ENCODE peak calls at places on chromosomes 7 and 10, in five cellular contexts. J is T-helper 9 cell, I is T-cell, Z is GM04504, L is tibial nerve. F is an unnamed sample.

GRCh38 chr7:151671514-151671913 is 151.8 kb upstream of the RHEB start:
- DNase-seq in J (no peak), I (no peak), Z (no peak), L (no peak), F (no peak)

GRCh38 chr7:37376386-37376785 is 72.3 kb downstream of the ELMO1 start:
- DNase-seq in J (no peak), I (no peak), Z (no peak), L (no peak), F (no peak)

GRCh38 chr7:1611708-1612241 is 41.9 kb upstream of the PSMG3 start:
- DNase-seq in J (no peak), I (no peak), Z (peak; percentile 90), L (no peak), F (no peak)

GRCh38 chr7:137878333-137878961 is 31.7 kb upstream of the DGKI start:
- DNase-seq in J (no peak), I (no peak), Z (no peak), L (peak; percentile 37), F (no peak)

GRCh38 chr10:64733980-64734379 is 1212.8 kb downstream of the REEP3 start:
- DNase-seq in J (no peak), I (no peak), Z (no peak), L (no peak), F (no peak)

GRCh38 chr10:17051851-17052250 is 77.8 kb downstream of the CUBN start:
- DNase-seq in J (no peak), I (no peak), Z (no peak), L (no peak), F (no peak)

GRCh38 chr7:70165477-70166170 is 567.3 kb downstream of the AUTS2 start:
- DNase-seq in J (no peak), I (no peak), Z (no peak), L (no peak), F (no peak)

GRCh38 chr10:117216611-117217195 is 19.4 kb downstream of the KCNK18 start:
- DNase-seq in J (peak; percentile 62), I (peak; percentile 65), Z (peak; percentile 24), L (peak; percentile 45), F (peak; percentile 28)

GRCh38 chr10:50501899-50502556 is 121.7 kb downstream of the SGMS1 start:
- DNase-seq in J (no peak), I (no peak), Z (no peak), L (no peak), F (no peak)

GRCh38 chr10:100370561-100370975 is 23.5 kb downstream of the SCD start:
- DNase-seq in J (peak; percentile 26), I (peak; percentile 32), Z (peak; percentile 51), L (peak; percentile 49), F (peak; percentile 26)

GRCh38 chr7:46627038-46627315 is 705.9 kb upstream of the IGFBP3 start:
- DNase-seq in J (no peak), I (no peak), Z (peak; percentile 67), L (no peak), F (no peak)

GRCh38 chr7:157010588-157011332 is at the start of gene MNX1:
- DNase-seq in J (peak; percentile 18), I (peak; percentile 39), Z (no peak), L (no peak), F (no peak)

GRCh38 chr10:6558759-6559429 is 21.2 kb downstream of the PRKCQ start:
- DNase-seq in J (no peak), I (peak; percentile 21), Z (no peak), L (no peak), F (no peak)

GRCh38 chr10:63718453-63718852 is 197.3 kb downstream of the REEP3 start:
- DNase-seq in J (no peak), I (no peak), Z (no peak), L (no peak), F (no peak)

GRCh38 chr10:71036279-71036535 is 147.8 kb upstream of the PCBD1 start:
- DNase-seq in J (no peak), I (no peak), Z (no peak), L (no peak), F (no peak)

GRCh38 chr10:5014936-5015335 is 11.3 kb upstream of the AKR1C2 start:
- DNase-seq in J (no peak), I (no peak), Z (no peak), L (no peak), F (no peak)

GRCh38 chr10:75286901-75287300 is 51.1 kb upstream of the COMTD1 start:
- DNase-seq in J (no peak), I (no peak), Z (no peak), L (no peak), F (no peak)

GRCh38 chr7:128045766-128046165 is 14.5 kb upstream of the LRRC4 start:
- DNase-seq in J (no peak), I (no peak), Z (no peak), L (no peak), F (no peak)

GRCh38 chr10:110151467-110151866 is 55.9 kb upstream of the MXI1 start:
- DNase-seq in J (no peak), I (no peak), Z (no peak), L (no peak), F (no peak)

GRCh38 chr10:79050896-79051555 is 17.7 kb upstream of the ZMIZ1 start:
- DNase-seq in J (no peak), I (no peak), Z (no peak), L (no peak), F (no peak)

GRCh38 chr10:35059486-35059885 is 30.7 kb downstream of the CUL2 start:
- DNase-seq in J (no peak), I (no peak), Z (no peak), L (no peak), F (no peak)

GRCh38 chr7:1679966-1680730 is 10.1 kb downstream of the ELFN1 start:
- DNase-seq in J (no peak), I (no peak), Z (no peak), L (no peak), F (no peak)

GRCh38 chr7:151053091-151053490 is 4.6 kb downstream of the CDK5 start:
- DNase-seq in J (no peak), I (no peak), Z (no peak), L (no peak), F (no peak)

GRCh38 chr7:143318661-143319060 is 2.8 kb downstream of the CLCN1 start:
- DNase-seq in J (no peak), I (no peak), Z (peak; percentile 17), L (peak; percentile 21), F (no peak)

GRCh38 chr7:76294344-76295024 is 8.0 kb upstream of the HSPB1 start:
- DNase-seq in J (no peak), I (no peak), Z (peak; percentile 91), L (peak; percentile 97), F (no peak)

GRCh38 chr10:78445308-78445707 is 411.6 kb downstream of the RPS24 start:
- DNase-seq in J (no peak), I (no peak), Z (no peak), L (no peak), F (no peak)

GRCh38 chr10:126059101-126059826 is 162.9 kb downstream of the FANK1 start:
- DNase-seq in J (no peak), I (no peak), Z (peak; percentile 65), L (no peak), F (no peak)

GRCh38 chr10:108036298-108036697 is 871.8 kb upstream of the SORCS1 start:
- DNase-seq in J (no peak), I (no peak), Z (no peak), L (no peak), F (no peak)

GRCh38 chr7:151415375-151416112 is 5.7 kb upstream of the WDR86 start:
- DNase-seq in J (no peak), I (no peak), Z (no peak), L (no peak), F (no peak)

GRCh38 chr10:110220383-110220782 is 13.0 kb downstream of the MXI1 start:
- DNase-seq in J (no peak), I (no peak), Z (no peak), L (no peak), F (no peak)

GRCh38 chr10:23157691-23158369 is 34.3 kb upstream of the PTF1A start:
- DNase-seq in J (no peak), I (no peak), Z (no peak), L (no peak), F (no peak)

GRCh38 chr10:12194752-12195271 is 879 bp downstream of the NUDT5 start:
- DNase-seq in J (no peak), I (peak; percentile 24), Z (peak; percentile 10), L (peak; percentile 26), F (no peak)

GRCh38 chr7:99404235-99404976 is 4.0 kb downstream of the PDAP1 start:
- DNase-seq in J (no peak), I (no peak), Z (peak; percentile 18), L (no peak), F (no peak)

GRCh38 chr10:120948889-120949382 is 97.8 kb downstream of the WDR11 start:
- DNase-seq in J (peak; percentile 31), I (peak; percentile 42), Z (peak; percentile 17), L (peak; percentile 62), F (peak; percentile 9)

GRCh38 chr7:104160375-104160774 is 47.4 kb downstream of the ORC5 start:
- DNase-seq in J (no peak), I (no peak), Z (no peak), L (no peak), F (no peak)